ENCODE peak calls at places on chromosome 5, in five cellular contexts. T, Q, A, S and W are unnamed samples.

GRCh38 chr5:124628721-124629596 is 117.5 kb downstream of the ZNF608 start:
- DNase-seq in T (peak), Q (peak), S (peak), A (no peak), W (no peak)

GRCh38 chr5:163893301-163893700 is 387.9 kb downstream of the MAT2B start:
- DNase-seq in T (no peak), A (no peak), S (peak), Q (no peak), W (no peak)

GRCh38 chr5:168362097-168362885 is 70.8 kb downstream of the WWC1 start:
- DNase-seq in S (no peak), A (no peak), T (no peak), Q (no peak), W (no peak)

GRCh38 chr5:16819522-16820167 is 116.4 kb downstream of the MYO10 start:
- DNase-seq in S (peak), Q (no peak), A (no peak), T (no peak), W (no peak)

GRCh38 chr5:119290161-119290569 is 65.7 kb upstream of the TNFAIP8 start:
- DNase-seq in Q (no peak), T (no peak), S (peak), A (no peak), W (no peak)

GRCh38 chr5:143172736-143173135 is 230.8 kb downstream of the NR3C1 start:
- DNase-seq in A (no peak), T (no peak), Q (no peak), S (no peak), W (no peak)

GRCh38 chr5:95734916-95735315 is 3.8 kb downstream of the RHOBTB3 start:
- DNase-seq in A (no peak), S (no peak), Q (no peak), T (no peak), W (no peak)

GRCh38 chr5:1724822-1725602 is 74.6 kb downstream of the MRPL36 start:
- DNase-seq in A (no peak), S (peak), T (peak), Q (peak), W (no peak)

GRCh38 chr5:80761176-80761575 is 106.4 kb upstream of the DHFR start:
- DNase-seq in Q (no peak), S (no peak), T (peak), A (no peak), W (no peak)

GRCh38 chr5:144467795-144468194 is 297.1 kb downstream of the KCTD16 start:
- DNase-seq in Q (peak), T (no peak), A (no peak), S (peak), W (peak)

GRCh38 chr5:32346869-32347268 is 34.1 kb upstream of the MTMR12 start:
- DNase-seq in Q (no peak), T (no peak), A (no peak), S (no peak), W (no peak)

DNA sequence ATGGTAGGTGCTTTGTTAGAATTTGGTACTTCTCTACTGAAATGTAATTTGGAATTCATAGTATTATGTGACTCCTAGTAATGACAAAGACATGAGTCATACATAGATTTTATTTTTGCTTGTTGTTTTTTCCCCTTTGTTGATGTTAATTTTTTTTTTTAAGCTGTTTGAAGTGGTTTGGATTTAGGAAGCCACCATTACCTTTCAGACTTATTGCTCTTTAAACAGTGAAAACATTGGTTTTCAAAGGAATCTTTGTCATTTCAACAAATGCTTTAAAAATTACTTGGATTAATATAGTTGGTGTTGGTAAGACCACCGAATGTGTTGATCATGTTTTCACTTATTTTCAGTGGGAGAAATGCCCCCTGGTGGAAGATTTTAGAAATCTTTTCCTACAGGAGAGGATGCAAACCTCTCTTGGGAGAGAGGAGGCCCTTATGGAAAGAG is 170.1 kb upstream of the PITX1 start:
- DNase-seq in A (no peak), S (peak), T (peak), Q (no peak), W (no peak)
- TF ChIP-seq CTCF in A (peak), S (peak), T (peak), Q (peak), W (peak)

GRCh38 chr5:139246394-139246793 is 47.1 kb upstream of the MATR3 start:
- DNase-seq in A (no peak), Q (no peak), T (peak), S (peak), W (no peak)

GRCh38 chr5:139248826-139249453 is 44.6 kb upstream of the MATR3 start:
- DNase-seq in S (no peak), T (no peak), A (no peak), Q (no peak), W (no peak)

GRCh38 chr5:139253115-139253514 is 40.4 kb upstream of the MATR3 start:
- DNase-seq in T (no peak), Q (no peak), A (no peak), S (no peak), W (no peak)

GRCh38 chr5:139251695-139252288 is 41.7 kb upstream of the MATR3 start:
- DNase-seq in Q (no peak), T (no peak), S (no peak), A (no peak), W (no peak)

DNA sequence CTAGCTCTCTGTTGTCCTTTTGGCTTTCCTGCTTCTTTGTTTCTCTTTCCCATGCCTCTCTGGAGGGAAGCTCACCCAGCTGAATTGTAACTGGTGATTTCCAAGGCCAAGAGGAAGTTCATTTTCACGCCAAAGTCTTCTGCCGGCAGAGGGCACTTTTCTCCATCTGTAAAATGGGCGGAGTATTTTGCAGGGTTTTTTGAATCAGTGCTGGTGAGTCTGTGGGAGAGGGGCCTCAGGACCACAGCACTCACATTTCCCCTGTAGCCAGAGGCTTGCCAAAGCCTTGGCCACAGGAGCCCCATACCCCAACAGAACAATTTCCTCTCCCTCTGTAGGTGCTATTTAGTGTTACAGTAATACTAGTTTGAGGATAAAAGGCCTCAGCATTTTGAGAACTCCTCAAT is 42.3 kb upstream of the MATR3 start:
- DNase-seq in Q (no peak), T (peak), S (no peak), A (no peak), W (no peak)
- TF ChIP-seq CTCF in Q (no peak), T (peak), S (peak), A (peak), W (no peak)

GRCh38 chr5:77218263-77218662 is 7.8 kb downstream of the PDE8B start:
- DNase-seq in A (no peak), T (no peak), Q (no peak), S (no peak), W (no peak)
- TF ChIP-seq CTCF in A (no peak), T (no peak), Q (peak), S (peak), W (peak)

GRCh38 chr5:128674837-128675446 is 136.9 kb upstream of the FBN2 start:
- DNase-seq in T (peak), A (no peak), S (peak), Q (peak), W (peak)

GRCh38 chr5:128671861-128672414 is 133.9 kb upstream of the FBN2 start:
- DNase-seq in T (no peak), Q (no peak), A (no peak), S (no peak), W (no peak)

GRCh38 chr5:128673970-128674369 is 135.9 kb upstream of the FBN2 start:
- DNase-seq in T (no peak), A (no peak), S (no peak), Q (no peak), W (no peak)

GRCh38 chr5:128673010-128673409 is 135.0 kb upstream of the FBN2 start:
- DNase-seq in S (no peak), T (no peak), A (no peak), Q (no peak), W (no peak)

GRCh38 chr5:128673411-128673957 is 135.4 kb upstream of the FBN2 start:
- DNase-seq in T (no peak), A (no peak), Q (no peak), S (no peak), W (no peak)
- TF ChIP-seq CTCF in T (no peak), A (no peak), Q (no peak), S (no peak), W (no peak)